ENCODE peak calls at places on chromosomes 12 and 14, in six cellular contexts. E is IMR-90, G is endodermal cell, R is adrenal gland, F is neuronal stem cell, I is hepatocyte. Y is an unnamed sample. For H3K36me3, the result is how much of the 10 kb centered on the place peaks cover.

GRCh38 chr14:101732128-101732527 is 29.4 kb upstream of the PPP2R5C start:
- DNase-seq in R (no peak), F (no peak), G (no peak), E (no peak), I (no peak), Y (no peak)

GRCh38 chr12:112664569-112664968 is 127.0 kb upstream of the RPH3A start:
- DNase-seq in F (peak), I (peak), G (peak), E (no peak), R (no peak), Y (no peak)

GRCh38 chr12:7915911-7916403 is 20.0 kb downstream of the SLC2A3 start:
- DNase-seq in R (no peak), I (no peak), G (peak), E (no peak), F (no peak), Y (no peak)

GRCh38 chr12:62631531-62632520 is 165.2 kb downstream of the MON2 start:
- DNase-seq in R (peak), E (peak), G (peak), I (peak), F (peak), Y (peak)

GRCh38 chr14:78790262-78790661 is 620.1 kb downstream of the NRXN3 start:
- DNase-seq in R (no peak), G (peak), E (no peak), F (peak), I (no peak), Y (no peak)

GRCh38 chr14:68938515-68939423 is 40.3 kb downstream of the ACTN1 start:
- DNase-seq in G (peak), F (no peak), E (peak), I (peak), R (no peak), Y (no peak)

GRCh38 chr12:115468087-115468510 is 784.1 kb upstream of the TBX3 start:
- DNase-seq in G (peak), E (peak), I (peak), F (no peak), R (peak), Y (no peak)

GRCh38 chr14:55705651-55706340 is 125.8 kb downstream of the KTN1 start:
- DNase-seq in I (peak), E (no peak), F (no peak), R (no peak), G (no peak), Y (no peak)

GRCh38 chr12:30847259-30847658 is 79.3 kb upstream of the TSPAN11 start:
- DNase-seq in R (no peak), E (peak), G (peak), I (peak), F (peak), Y (no peak)

GRCh38 chr14:68659021-68659931 is 133.6 kb downstream of the ZFP36L1 start:
- DNase-seq in R (peak), I (no peak), E (peak), F (no peak), G (no peak), Y (no peak)

GRCh38 chr12:84807249-84807648 is 105.3 kb downstream of the SLC6A15 start:
- DNase-seq in E (peak), R (no peak), F (no peak), G (no peak), I (no peak), Y (no peak)

GRCh38 chr12:94318178-94318577 is 141.5 kb downstream of the CEP83 start:
- DNase-seq in R (no peak), G (no peak), E (no peak), I (no peak), F (no peak), Y (no peak)

GRCh38 chr12:22353615-22354325 is 19.3 kb upstream of the ST8SIA1 start:
- DNase-seq in I (no peak), E (no peak), F (no peak), G (peak), R (no peak), Y (no peak)

GRCh38 chr14:65958664-65959562 is 527.3 kb upstream of the CCDC196 start:
- DNase-seq in F (peak), G (no peak), R (no peak), I (peak), E (peak), Y (no peak)

GRCh38 chr12:57389033-57389432 is 41.8 kb downstream of the R3HDM2 start:
- DNase-seq in I (peak), E (peak), G (no peak), F (no peak), R (no peak), Y (peak)

GRCh38 chr12:118537481-118537917 is 161.1 kb downstream of the SUDS3 start:
- DNase-seq in G (no peak), E (no peak), F (no peak), I (no peak), R (peak), Y (no peak)

GRCh38 chr12:111270773-111271172 is 98.1 kb downstream of the PHETA1 start:
- DNase-seq in R (no peak), I (no peak), G (peak), E (peak), F (no peak), Y (no peak)

GRCh38 chr12:14454098-14454907 is 88.8 kb downstream of the ATF7IP start:
- DNase-seq in R (no peak), G (peak), I (peak), E (peak), F (peak), Y (no peak)

GRCh38 chr12:132075026-132075713 is 68.9 kb downstream of the DDX51 start:
- DNase-seq in G (peak), R (no peak), F (no peak), E (no peak), I (no peak), Y (no peak)

GRCh38 chr12:43776498-43776897 is 17.7 kb downstream of the IRAK4 start:
- DNase-seq in I (peak), F (no peak), R (no peak), E (peak), G (no peak), Y (no peak)

GRCh38 chr14:94461526-94462218 is 9.1 kb upstream of the SERPINA11 start:
- DNase-seq in F (no peak), E (no peak), I (no peak), R (peak), G (peak), Y (no peak)

GRCh38 chr12:54358620-54358944 is 5.7 kb downstream of the GPR84 start:
- DNase-seq in G (no peak), I (no peak), E (no peak), F (peak), R (no peak), Y (no peak)

GRCh38 chr12:115758886-115759620 is 518.4 kb downstream of the MED13L start:
- DNase-seq in R (no peak), G (no peak), I (no peak), F (no peak), E (no peak), Y (no peak)

GRCh38 chr12:57603758-57604453 is 718 bp upstream of the DTX3 start:
- DNase-seq in E (peak), F (no peak), G (peak), R (peak), I (peak), Y (peak)

GRCh38 chr12:29519585-29520182 is 22.2 kb upstream of the OVCH1 start:
- DNase-seq in E (peak), R (no peak), G (peak), I (peak), F (peak), Y (no peak)

GRCh38 chr12:91100901-91101300 is 10.4 kb downstream of the LUM start:
- DNase-seq in F (no peak), E (no peak), R (no peak), I (no peak), G (no peak), Y (no peak)

GRCh38 chr14:104416383-104416782 is 163.2 kb upstream of the C14orf180 start:
- DNase-seq in E (no peak), G (no peak), I (no peak), F (no peak), R (no peak), Y (no peak)

GRCh38 chr14:100341301-100342031 is 18.3 kb downstream of the SLC25A47 start:
- DNase-seq in I (peak), R (peak), F (no peak), G (no peak), E (peak), Y (peak)

GRCh38 chr14:52550661-52551060 is 1.6 kb downstream of the TXNDC16 start:
- DNase-seq in G (no peak), I (no peak), F (no peak), E (no peak), R (no peak), Y (no peak)

DNA sequence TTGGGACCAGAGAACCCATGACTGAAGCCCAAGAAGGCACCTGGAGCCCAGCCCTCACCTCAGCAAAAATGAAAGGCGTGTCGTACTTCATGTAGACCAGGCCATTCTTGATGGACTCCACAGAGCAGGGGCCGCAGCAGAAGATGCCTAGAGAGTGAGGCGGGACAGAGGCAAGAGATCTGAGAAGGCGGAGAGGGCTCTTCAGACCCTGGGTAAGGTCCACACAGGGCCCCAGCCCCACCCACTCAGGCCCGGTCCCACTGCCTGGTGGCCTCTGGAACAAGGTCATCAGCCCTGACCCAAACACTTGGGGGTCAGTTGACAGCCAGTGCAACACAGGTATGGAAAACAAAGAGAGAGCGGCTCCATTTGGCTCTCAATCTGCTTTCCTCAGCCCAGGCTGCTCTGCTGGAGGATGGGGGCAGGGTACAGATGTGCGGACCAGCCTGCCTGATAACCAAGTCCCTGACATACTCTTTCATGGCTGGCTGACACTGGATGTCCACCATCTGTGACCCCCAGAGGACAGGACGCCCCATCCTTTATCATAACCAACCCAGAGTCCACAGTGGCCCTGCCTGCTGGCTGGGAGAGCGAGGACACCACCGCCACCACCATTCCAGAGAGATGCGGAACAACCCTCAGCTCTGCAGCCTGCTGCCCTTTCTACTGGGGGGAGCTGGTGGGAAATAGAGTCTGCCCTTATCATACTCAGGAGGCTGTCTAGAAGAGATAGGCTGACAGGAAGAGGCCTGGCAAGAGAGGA is 6.9 kb downstream of the TGM1 start:
- DNase-seq in G (no peak), F (no peak), I (no peak), R (no peak), E (no peak), Y (no peak)
- H3K36me3 ChIP-seq in G (under half), F (under half), I (under half), R (under half), E (under half), Y (under half)

GRCh38 chr12:76383988-76384387 is 35.8 kb upstream of the BBS10 start:
- DNase-seq in F (no peak), R (no peak), E (no peak), G (no peak), I (no peak), Y (no peak)
- H3K36me3 ChIP-seq in F (under half), R (under half), E (under half), G (under half), I (under half), Y (under half)

GRCh38 chr14:72751276-72752033 is 142.4 kb downstream of the DPF3 start:
- DNase-seq in F (no peak), R (peak), I (no peak), E (peak), G (no peak), Y (no peak)
- H3K36me3 ChIP-seq in F (under half), R (under half), I (under half), E (under half), G (under half), Y (under half)

GRCh38 chr12:100185361-100185894 is 15.2 kb upstream of the ACTR6 start:
- DNase-seq in R (no peak), E (no peak), I (no peak), F (no peak), G (no peak), Y (no peak)
- H3K36me3 ChIP-seq in R (under half), E (under half), I (under half), F (under half), G (under half), Y (under half)

GRCh38 chr12:124420972-124421674 is 126.2 kb downstream of the RFLNA start:
- DNase-seq in G (no peak), F (no peak), I (no peak), E (no peak), R (peak), Y (no peak)
- H3K36me3 ChIP-seq in G (under half), F (under half), I (under half), E (under half), R (under half), Y (under half)